ENCODE peak calls at places on chromosomes 2 and 18, in four cellular contexts. M, J, P and A are unnamed samples.

GRCh38 chr2:144701259-144701658 is 181.3 kb upstream of the ZEB2 start:
- DNase-seq in M (no peak), J (no peak), P (no peak), A (no peak)

GRCh38 chr2:144374163-144374661 is 145.7 kb downstream of the ZEB2 start:
- DNase-seq in J (no peak), P (no peak), M (peak; percentile 53), A (no peak)

GRCh38 chr2:144224446-144224845 is 295.5 kb downstream of the ZEB2 start:
- DNase-seq in J (no peak), M (no peak), P (no peak), A (no peak)

GRCh38 chr18:23281626-23282436 is 146.5 kb downstream of the CABLES1 start:
- DNase-seq in J (peak; percentile 69), M (no peak), P (no peak), A (peak; percentile 70)

GRCh38 chr18:53883771-53884170 is 340.7 kb downstream of the MBD2 start:
- DNase-seq in P (no peak), J (no peak), M (no peak), A (no peak)

GRCh38 chr2:203867561-203868200 is at the start of gene CTLA4:
- DNase-seq in P (no peak), M (no peak), J (no peak), A (no peak)

GRCh38 chr2:132766573-132766972 is 96.6 kb upstream of the LYPD1 start:
- DNase-seq in P (no peak), J (no peak), M (no peak), A (no peak)

GRCh38 chr2:210288376-210288775 is 26.6 kb downstream of the MYL1 start:
- DNase-seq in M (no peak), J (no peak), P (no peak), A (no peak)

DNA sequence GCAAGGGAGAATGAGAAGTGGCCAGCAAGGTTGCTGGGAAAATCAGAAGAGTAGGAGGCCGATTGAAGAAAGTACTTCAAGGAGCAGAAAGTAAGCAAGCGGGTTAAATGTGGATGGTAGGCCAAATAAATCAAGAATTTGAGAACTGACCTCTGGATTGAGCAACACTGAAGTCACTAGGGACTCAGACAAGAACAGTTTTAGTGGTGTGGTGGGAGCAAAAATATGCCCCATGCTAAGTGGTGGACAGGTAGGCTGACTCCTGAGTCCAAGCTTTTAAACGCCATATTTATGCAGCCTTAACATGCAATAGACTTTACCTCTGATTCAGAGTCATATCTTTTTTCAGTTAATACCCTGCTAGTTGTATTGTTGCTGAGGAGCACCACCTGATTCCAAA is 4.5 kb downstream of the TRABD2A start:
- DNase-seq in J (no peak), P (no peak), M (no peak), A (no peak)
- H3K27me3 ChIP-seq in J (peaks cover 21% of the 10 kb centered on the region), P (peaks cover 29% of the 10 kb centered on the region), M (no peaks in the 10 kb centered on the region), A (peaks cover 30% of the 10 kb centered on the region)

DNA sequence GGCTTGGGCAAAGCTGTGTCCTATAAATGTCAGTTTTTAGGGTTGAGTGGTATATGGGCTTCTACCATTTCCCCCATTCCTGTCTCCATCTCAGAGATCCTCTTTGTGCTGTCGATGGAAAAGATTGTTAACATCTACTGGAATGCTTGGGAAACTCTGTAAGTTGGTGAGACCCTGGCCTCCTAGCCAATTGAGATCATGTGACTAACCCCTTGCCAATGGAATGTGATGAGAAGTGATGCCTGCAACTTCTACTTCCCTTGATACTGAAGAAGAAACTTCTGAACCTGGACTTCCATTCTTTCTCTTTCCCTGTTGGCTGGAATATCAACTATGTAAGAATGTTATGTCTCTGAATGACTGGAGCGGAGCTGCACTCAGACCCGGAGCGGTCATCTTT is 14.5 kb downstream of the SLC39A10 start:
- DNase-seq in P (no peak), M (peak; percentile 27), J (peak; percentile 59), A (no peak)
- H4K5ac ChIP-seq in P (no peak overlapping the region), M (no peak overlapping the region), J (no peak overlapping the region), A (no peak overlapping the region)

GRCh38 chr2:112831380-112831930 is 5.1 kb downstream of the IL1B start:
- DNase-seq in M (no peak), P (no peak), J (no peak), A (no peak)
- H3K4me1 ChIP-seq in M (peaks cover 6% of the 10 kb centered on the region), P (peaks cover 2% of the 10 kb centered on the region), J (no peaks in the 10 kb centered on the region), A (no peaks in the 10 kb centered on the region)

DNA sequence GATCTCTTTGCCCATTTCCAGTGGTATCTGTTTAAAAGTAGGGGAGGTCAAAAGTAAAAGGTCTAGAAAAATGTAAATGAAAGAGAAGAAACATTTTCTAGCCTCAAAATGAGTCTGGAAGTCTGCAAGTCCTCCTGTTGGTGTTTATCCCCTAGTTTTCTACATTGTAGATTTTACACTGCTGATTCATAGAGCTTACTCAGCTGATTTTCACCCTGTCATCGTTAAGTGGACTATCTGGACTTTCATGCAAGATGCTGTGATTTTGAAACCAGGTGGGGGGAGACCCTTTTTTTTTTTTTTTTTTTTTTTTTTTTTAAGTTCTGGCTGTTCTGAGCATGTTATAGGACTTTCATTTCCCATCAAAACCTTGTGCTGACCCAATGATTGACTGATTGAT is 10.3 kb downstream of the HOXD3 start:
- DNase-seq in P (no peak), J (no peak), M (no peak), A (no peak)
- H3K27me3 ChIP-seq in P (peaks cover 99% of the 10 kb centered on the region), J (peaks cover 77% of the 10 kb centered on the region), M (peaks cover 63% of the 10 kb centered on the region), A (peaks cover 97% of the 10 kb centered on the region)

DNA sequence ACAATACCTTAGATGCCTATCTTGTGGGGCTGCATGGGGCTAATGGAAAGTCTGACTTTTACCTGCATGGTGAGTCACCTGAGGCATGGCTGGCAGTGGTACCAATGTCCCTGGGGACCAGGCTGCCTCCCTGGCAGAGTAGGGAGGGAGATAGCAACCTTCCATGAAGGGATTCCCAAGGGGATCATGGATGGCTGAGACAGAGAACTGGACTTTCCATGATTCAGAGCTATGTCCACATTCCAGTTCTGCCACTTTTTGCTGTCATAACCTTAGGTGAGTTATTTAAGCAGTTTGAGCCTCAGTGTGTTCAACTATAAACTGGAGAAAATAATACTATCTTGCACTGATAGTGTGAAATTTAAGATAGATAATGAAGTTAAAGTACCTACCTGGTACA is 178.6 kb downstream of the SETBP1 start:
- DNase-seq in M (no peak), J (no peak), P (no peak), A (no peak)
- H4K5ac ChIP-seq in M (no peak overlapping the region), J (no peak overlapping the region), P (no peak overlapping the region), A (no peak overlapping the region)

GRCh38 chr2:233460726-233461431 is 105.7 kb downstream of the USP40 start:
- DNase-seq in P (no peak), J (no peak), M (no peak), A (no peak)

GRCh38 chr2:233461481-233461891 is 105.1 kb downstream of the USP40 start:
- DNase-seq in J (no peak), P (no peak), M (no peak), A (no peak)

GRCh38 chr2:233458031-233458610 is 103.8 kb downstream of the DGKD start:
- DNase-seq in J (no peak), P (no peak), M (no peak), A (no peak)

GRCh38 chr2:233458826-233459225 is 104.5 kb downstream of the DGKD start:
- DNase-seq in M (no peak), P (no peak), J (no peak), A (no peak)

DNA sequence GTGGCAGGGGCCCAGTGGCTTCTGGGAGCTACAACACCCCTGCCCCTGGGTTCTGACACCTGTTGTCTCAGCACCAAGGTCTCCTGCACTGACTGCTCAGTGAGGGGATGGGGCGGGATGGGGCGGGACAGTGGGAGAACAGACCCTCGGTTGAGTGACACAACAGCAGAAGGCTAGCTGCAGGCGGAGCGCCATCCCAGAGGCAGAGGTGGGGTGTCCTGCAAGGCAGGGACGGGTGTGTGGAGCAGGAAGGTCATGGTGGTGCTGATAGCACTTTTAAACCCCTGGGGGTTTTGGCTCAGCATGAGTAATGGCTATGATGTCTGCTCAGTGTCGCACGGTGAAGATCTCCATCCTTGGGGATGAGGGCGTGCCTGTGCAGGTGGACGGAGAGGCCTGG is 105.1 kb downstream of the DGKD start:
- DNase-seq in J (no peak), M (no peak), P (no peak), A (no peak)
- H3K4me1 ChIP-seq in J (no peaks in the 10 kb centered on the region), M (no peaks in the 10 kb centered on the region), P (no peaks in the 10 kb centered on the region), A (no peaks in the 10 kb centered on the region)

DNA sequence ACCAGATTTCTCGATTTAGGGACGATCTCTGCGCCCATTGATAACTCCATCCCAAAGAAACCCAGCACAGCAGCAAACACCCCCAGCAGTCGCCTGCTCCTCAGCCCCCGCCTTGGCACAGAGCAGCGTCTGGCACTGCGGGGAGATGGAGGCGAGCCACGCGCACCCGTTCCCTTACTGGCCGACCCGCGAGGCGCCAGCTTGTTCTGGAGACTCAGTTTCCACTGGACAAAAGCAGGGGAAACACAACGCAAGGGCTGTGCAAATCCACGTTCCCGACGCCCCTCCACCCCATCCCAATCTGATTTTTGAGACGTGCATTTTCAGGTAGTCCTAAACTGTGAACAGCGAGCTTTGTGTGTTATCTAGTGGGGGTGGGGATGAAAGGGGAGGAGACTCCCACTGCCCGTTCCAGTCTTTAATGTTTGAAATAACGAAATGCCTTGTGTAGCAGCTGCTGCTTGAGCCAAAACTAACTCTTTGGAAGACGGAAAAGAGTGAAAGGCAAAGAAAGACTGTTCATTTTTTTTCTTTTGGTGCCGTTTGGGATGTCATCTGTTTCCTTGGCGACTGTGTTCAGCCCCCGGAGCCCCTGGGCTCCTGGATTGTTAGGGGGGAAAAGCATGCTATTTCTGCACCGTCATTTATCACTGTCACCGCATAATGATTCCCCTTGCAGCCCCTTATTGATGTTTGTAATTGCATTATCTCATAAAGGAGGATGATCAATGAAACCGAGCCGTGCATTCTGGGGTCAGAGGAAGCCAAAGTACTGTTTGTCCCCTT is 143.3 kb downstream of the MEIS1 start:
- DNase-seq in P (peak; percentile 62), M (peak; percentile 76), J (peak; percentile 22), A (peak; percentile 38)
- H3K27me3 ChIP-seq in P (peaks cover 62% of the 10 kb centered on the region), M (no peaks in the 10 kb centered on the region), J (peaks cover 30% of the 10 kb centered on the region), A (peaks cover 64% of the 10 kb centered on the region)

DNA sequence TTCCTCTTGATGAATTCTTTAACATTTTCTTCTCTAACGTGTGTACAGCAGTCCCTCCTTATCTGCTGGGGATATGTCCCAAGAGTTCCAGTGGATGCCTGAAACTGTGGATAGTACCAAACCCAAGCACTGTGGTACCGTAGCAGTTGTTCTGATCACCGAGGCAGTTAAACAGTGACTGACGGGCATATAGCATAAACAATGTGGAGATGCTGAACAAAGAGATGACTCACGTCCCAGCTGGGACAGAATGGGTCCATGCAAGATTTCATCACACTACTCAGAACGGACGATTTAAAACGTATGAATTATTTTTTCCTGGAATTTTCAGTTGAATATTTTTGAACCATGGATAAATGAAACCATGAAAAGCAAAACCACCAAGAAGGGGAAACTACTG is 54.5 kb upstream of the SPAG16 start:
- DNase-seq in M (peak; percentile 54), P (no peak), J (no peak), A (no peak)
- H4K5ac ChIP-seq in M (no peak overlapping the region), P (no peak overlapping the region), J (no peak overlapping the region), A (no peak overlapping the region)